ENCODE peak calls at places on chromosomes 11 and 22, in nine cellular contexts. D, A, W, T, K, I, M, G and E are unnamed samples.

GRCh38 chr11:108084811-108085210 is 36.6 kb upstream of the ACAT1 start:
- DNase-seq in I (no peak), A (no peak), T (no peak), D (no peak), G (no peak), M (no peak), W (no peak), K (no peak), E (no peak)

GRCh38 chr11:12128191-12128841 is 17.9 kb downstream of the MICAL2 start:
- DNase-seq in A (no peak), I (no peak), T (no peak), W (no peak), D (no peak), M (no peak), K (peak), G (no peak), E (no peak)

GRCh38 chr22:50455201-50455600 is 19.6 kb downstream of the SBF1 start:
- DNase-seq in M (no peak), T (no peak), I (no peak), D (no peak), G (no peak), K (no peak), A (no peak), W (no peak), E (no peak)

GRCh38 chr11:130886704-130887103 is 29.6 kb downstream of the SNX19 start:
- DNase-seq in I (no peak), G (no peak), T (no peak), D (no peak), K (no peak), M (no peak), W (no peak), A (no peak), E (no peak)

GRCh38 chr11:235180-235997 is 753 bp downstream of the SIRT3 start:
- DNase-seq in T (no peak), A (no peak), K (no peak), W (no peak), I (no peak), M (no peak), D (no peak), G (no peak), E (no peak)

GRCh38 chr11:121841487-121842167 is 274.4 kb downstream of the BLID start:
- DNase-seq in G (no peak), T (peak), A (peak), D (no peak), K (peak), I (no peak), W (no peak), M (no peak), E (peak)

GRCh38 chr22:34800265-34800664 is 265.7 kb upstream of the ISX start:
- DNase-seq in M (no peak), W (no peak), I (peak), T (no peak), D (no peak), A (no peak), K (no peak), G (no peak), E (no peak)

GRCh38 chr11:74010306-74010981 is 1.6 kb upstream of the UCP3 start:
- DNase-seq in M (no peak), W (no peak), D (no peak), K (no peak), G (no peak), A (no peak), T (no peak), I (no peak), E (no peak)

GRCh38 chr11:26901162-26901561 is 92.8 kb upstream of the FIBIN start:
- DNase-seq in W (no peak), G (no peak), D (no peak), K (no peak), A (no peak), M (no peak), I (no peak), T (no peak), E (no peak)

GRCh38 chr11:69726019-69726418 is 22.2 kb upstream of the FGF19 start:
- DNase-seq in W (no peak), D (no peak), G (no peak), M (no peak), A (no peak), I (no peak), T (no peak), K (no peak), E (no peak)
- TF ChIP-seq EZH2phosphoT487 in W (no peak), D (no peak), G (no peak), M (no peak), A (no peak), I (no peak), T (no peak), K (no peak), E (no peak)

DNA sequence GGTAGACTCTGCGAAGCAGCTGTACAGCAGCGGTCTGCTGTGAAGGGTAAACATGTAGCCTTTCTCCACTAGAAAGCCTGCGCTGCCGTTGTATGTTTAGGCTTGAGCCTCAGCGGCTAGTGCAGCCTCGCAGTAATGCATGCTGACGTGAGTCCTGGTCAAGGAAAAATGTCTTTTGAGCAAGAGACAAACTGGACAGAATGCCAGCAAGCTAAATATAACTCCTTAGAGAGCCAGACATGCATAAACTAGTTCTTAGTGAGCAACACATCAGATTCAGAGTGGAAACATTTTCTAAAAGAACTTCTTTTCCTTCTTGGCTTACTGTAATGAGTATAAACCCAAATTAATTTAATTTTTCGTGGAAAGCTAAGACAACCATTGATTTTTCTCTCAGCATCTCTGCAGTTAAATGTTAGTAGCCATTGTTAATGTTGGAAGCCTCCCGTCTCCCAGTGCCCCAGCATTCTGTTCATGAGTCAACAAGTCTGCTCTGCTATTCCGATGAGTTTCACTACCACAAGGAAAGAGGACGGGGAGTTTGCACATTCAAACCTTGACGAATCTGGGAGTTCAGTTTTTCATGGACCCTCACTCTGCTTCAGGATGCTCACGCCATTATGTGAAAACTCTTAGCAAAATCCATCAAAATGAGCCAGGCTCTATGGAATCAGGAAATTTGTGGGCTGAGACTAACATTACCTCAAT is 51.4 kb downstream of the JAM3 start:
- DNase-seq in M (no peak), T (no peak), K (no peak), A (no peak), G (no peak), I (peak), D (no peak), W (no peak), E (peak)
- H3K4me3 ChIP-seq in M (no peak), T (no peak), K (no peak), A (no peak), G (peak), I (no peak), D (no peak), W (no peak), E (peak)

GRCh38 chr11:76554767-76555166 is 109.9 kb downstream of the EMSY start:
- DNase-seq in I (no peak), T (no peak), W (no peak), G (no peak), A (no peak), M (no peak), K (no peak), D (no peak), E (no peak)
- H3K4me2 ChIP-seq in I (no peak), T (no peak), W (no peak), G (no peak), A (peak), M (no peak), K (no peak), D (no peak), E (no peak)

GRCh38 chr22:22550789-22551434 is 8.2 kb downstream of the PRAME start:
- DNase-seq in M (no peak), I (no peak), A (no peak), G (no peak), T (no peak), D (no peak), W (no peak), K (no peak), E (no peak)

GRCh38 chr22:22554324-22555284 is 4.5 kb downstream of the PRAME start:
- DNase-seq in M (no peak), K (no peak), I (no peak), D (no peak), G (no peak), W (no peak), T (no peak), A (no peak), E (no peak)

GRCh38 chr22:22553735-22554134 is 5.3 kb downstream of the PRAME start:
- DNase-seq in D (no peak), W (no peak), A (no peak), G (no peak), I (no peak), M (no peak), T (no peak), K (no peak), E (no peak)

GRCh38 chr22:22553141-22553540 is 5.9 kb downstream of the PRAME start:
- DNase-seq in T (no peak), G (no peak), D (no peak), W (no peak), K (no peak), M (no peak), I (no peak), A (no peak), E (no peak)

GRCh38 chr22:22552630-22553029 is 6.4 kb downstream of the PRAME start:
- DNase-seq in D (peak), W (no peak), T (peak), M (no peak), I (no peak), K (no peak), A (peak), G (peak), E (no peak)
- TF ChIP-seq EZH2phosphoT487 in D (no peak), W (no peak), T (no peak), M (no peak), I (no peak), K (no peak), A (no peak), G (no peak), E (no peak)

GRCh38 chr22:32665676-32666075 is 135.8 kb upstream of the TIMP3 start:
- DNase-seq in W (no peak), K (no peak), A (no peak), G (no peak), M (no peak), I (no peak), D (no peak), T (no peak), E (peak)

GRCh38 chr22:32662587-32662915 is 139.0 kb upstream of the TIMP3 start:
- DNase-seq in D (no peak), I (no peak), K (no peak), A (no peak), W (no peak), T (no peak), G (no peak), M (no peak), E (no peak)

GRCh38 chr22:32660292-32660691 is 141.2 kb upstream of the TIMP3 start:
- DNase-seq in G (peak), I (peak), M (peak), A (peak), T (peak), D (peak), K (peak), W (peak), E (peak)

GRCh38 chr22:32661296-32661695 is 140.2 kb upstream of the TIMP3 start:
- DNase-seq in M (no peak), I (peak), G (no peak), W (no peak), A (no peak), K (no peak), T (no peak), D (no peak), E (peak)

GRCh38 chr22:32661737-32662586 is 139.5 kb upstream of the TIMP3 start:
- DNase-seq in A (no peak), M (no peak), W (no peak), D (no peak), K (no peak), T (no peak), I (no peak), G (no peak), E (peak)
- H3K4me3 ChIP-seq in A (no peak), M (no peak), W (no peak), D (no peak), K (no peak), T (no peak), I (no peak), G (peak), E (peak)

GRCh38 chr11:46382644-46383403 is 1.4 kb downstream of the MDK start:
- DNase-seq in T (peak), I (peak), G (peak), W (no peak), D (no peak), M (no peak), A (peak), K (peak), E (peak)
- H3K4me2 ChIP-seq in T (peak), I (peak), G (peak), W (peak), D (no peak), M (no peak), A (peak), K (peak), E (no peak)

DNA sequence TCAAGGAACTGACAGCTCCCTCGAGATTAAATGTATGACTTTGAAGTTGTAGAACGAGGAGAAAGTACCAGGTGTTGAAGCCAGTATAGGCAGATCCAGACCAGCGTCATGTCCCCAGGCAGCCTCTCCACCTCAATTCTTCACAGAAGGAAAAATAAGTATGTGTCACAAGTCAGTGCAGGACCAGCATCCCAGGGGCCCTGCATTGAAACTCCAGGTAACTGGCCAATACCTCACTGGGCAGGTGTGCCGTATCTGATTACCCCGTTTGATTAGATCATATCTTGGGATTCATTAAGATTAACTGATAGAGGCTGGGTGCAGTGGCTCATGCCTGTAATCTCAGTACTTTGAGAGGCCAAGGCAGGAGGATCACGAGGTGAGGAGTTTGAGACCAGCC is 466.7 kb upstream of the B3GAT1 start:
- DNase-seq in M (no peak), A (no peak), D (no peak), I (no peak), T (no peak), K (no peak), G (no peak), W (no peak), E (no peak)
- TF ChIP-seq EZH2phosphoT487 in M (no peak), A (no peak), D (no peak), I (no peak), T (no peak), K (no peak), G (no peak), W (no peak), E (no peak)